ENCODE peak calls at places on chromosomes 11 and 22, in eight cellular contexts. N, R, Q, H, O, A, D and J are unnamed samples.

GRCh38 chr11:3095712-3096361 is 38.6 kb upstream of the CARS1 start:
- DNase-seq in N (no peak), R (no peak), Q (no peak), H (peak), O (peak), A (no peak), D (no peak), J (no peak)

GRCh38 chr22:48576333-48577013 is 1251.2 kb downstream of the BRD1 start:
- DNase-seq in N (no peak), R (no peak), Q (no peak), H (peak), O (no peak), A (peak), D (peak), J (no peak)

GRCh38 chr11:134282121-134283045 is 6.2 kb downstream of the GLB1L3 start:
- DNase-seq in N (no peak), R (no peak), Q (peak), H (no peak), O (no peak), A (no peak), D (no peak), J (no peak)

GRCh38 chr11:67644042-67644441 is 4.5 kb upstream of the TBX10 start:
- DNase-seq in N (peak), R (no peak), Q (no peak), H (no peak), O (peak), A (no peak), D (no peak), J (no peak)

GRCh38 chr11:91248199-91248807 is 976.3 kb upstream of the FAT3 start:
- DNase-seq in N (peak), R (peak), Q (no peak), H (no peak), O (peak), A (peak), D (no peak), J (no peak)

GRCh38 chr22:25136953-25137576 is 62.6 kb upstream of the CRYBB3 start:
- DNase-seq in N (no peak), R (no peak), Q (no peak), H (no peak), O (no peak), A (no peak), D (no peak), J (no peak)

GRCh38 chr11:34565417-34566208 is 52.0 kb upstream of the ELF5 start:
- DNase-seq in N (peak), R (no peak), Q (no peak), H (no peak), O (peak), A (no peak), D (no peak), J (no peak)

GRCh38 chr22:49551897-49552659 is 275.6 kb downstream of the BRD1 start:
- DNase-seq in N (no peak), R (no peak), Q (no peak), H (no peak), O (no peak), A (peak), D (no peak), J (no peak)

GRCh38 chr11:44632466-44633123 is 67.1 kb downstream of the CD82 start:
- DNase-seq in N (peak), R (no peak), Q (no peak), H (no peak), O (peak), A (no peak), D (peak), J (no peak)

GRCh38 chr22:49040754-49041467 is 786.8 kb downstream of the BRD1 start:
- DNase-seq in N (no peak), R (no peak), Q (no peak), H (no peak), O (no peak), A (no peak), D (no peak), J (no peak)

GRCh38 chr11:42972741-42973140 is 339.1 kb upstream of the API5 start:
- DNase-seq in N (no peak), R (no peak), Q (no peak), H (no peak), O (no peak), A (no peak), D (no peak), J (no peak)

GRCh38 chr22:39177456-39177775 is 24.9 kb upstream of the CBX7 start:
- DNase-seq in N (no peak), R (no peak), Q (no peak), H (no peak), O (no peak), A (no peak), D (no peak), J (no peak)

GRCh38 chr11:118889796-118890195 is 6.1 kb downstream of the CXCR5 start:
- DNase-seq in N (no peak), R (no peak), Q (peak), H (no peak), O (no peak), A (no peak), D (no peak), J (no peak)

GRCh38 chr11:809287-810039 is at the start of gene RPLP2:
- DNase-seq in N (peak), R (peak), Q (peak), H (peak), O (peak), A (peak), D (peak), J (peak)

GRCh38 chr11:75565916-75566762 is 4.1 kb downstream of the SERPINH1 start:
- DNase-seq in N (no peak), R (no peak), Q (no peak), H (no peak), O (no peak), A (no peak), D (no peak), J (no peak)

GRCh38 chr22:23840026-23840425 is 1.2 kb upstream of the DERL3 start:
- DNase-seq in N (no peak), R (no peak), Q (no peak), H (no peak), O (no peak), A (no peak), D (no peak), J (no peak)

GRCh38 chr11:72637926-72638325 is 36.3 kb downstream of the PDE2A start:
- DNase-seq in N (no peak), R (no peak), Q (no peak), H (no peak), O (no peak), A (peak), D (no peak), J (no peak)

GRCh38 chr11:2156416-2157182 is 4.4 kb downstream of the INS start:
- DNase-seq in N (peak), R (no peak), Q (peak), H (peak), O (peak), A (peak), D (peak), J (peak)

GRCh38 chr11:117745346-117745745 is 51.7 kb downstream of the DSCAML1 start:
- DNase-seq in N (no peak), R (no peak), Q (no peak), H (no peak), O (no peak), A (no peak), D (no peak), J (no peak)